ENCODE peak calls at places on chromosome 1, in seven cellular contexts. V, W, X, Q, K, A and N are unnamed samples.

GRCh38 chr1:85091647-85092295 is 43.5 kb upstream of the MCOLN3 start:
- DNase-seq in K (no peak), V (no peak), W (no peak), X (no peak), Q (no peak), A (no peak), N (no peak)

GRCh38 chr1:107535091-107535490 is 394.3 kb downstream of the NTNG1 start:
- DNase-seq in Q (no peak), X (no peak), W (no peak), V (no peak), K (no peak), A (peak), N (no peak)

GRCh38 chr1:207429963-207430362 is 24.2 kb upstream of the CR2 start:
- DNase-seq in V (no peak), X (no peak), Q (no peak), A (no peak), K (no peak), W (no peak), N (no peak)

GRCh38 chr1:111275079-111275478 is 15.6 kb upstream of the CHIA start:
- DNase-seq in A (no peak), V (peak), W (no peak), K (no peak), Q (peak), X (peak), N (peak)

GRCh38 chr1:235907187-235907896 is 40.6 kb upstream of the LYST start:
- DNase-seq in X (no peak), W (no peak), K (no peak), A (no peak), Q (no peak), V (no peak), N (no peak)

GRCh38 chr1:108046021-108046420 is 81.0 kb upstream of the VAV3 start:
- DNase-seq in W (no peak), Q (no peak), V (no peak), A (no peak), X (no peak), K (no peak), N (no peak)

GRCh38 chr1:205523261-205523890 is 18.9 kb downstream of the CDK18 start:
- DNase-seq in Q (no peak), A (no peak), W (no peak), V (no peak), K (peak), X (no peak), N (no peak)

GRCh38 chr1:175757381-175758015 is 14.1 kb upstream of the TNR start:
- DNase-seq in X (no peak), Q (peak), A (no peak), V (peak), K (peak), W (peak), N (no peak)

GRCh38 chr1:77399250-77400086 is 117.6 kb downstream of the AK5 start:
- DNase-seq in Q (no peak), K (no peak), V (no peak), W (no peak), X (no peak), A (no peak), N (no peak)

GRCh38 chr1:176957603-176958002 is 206.9 kb downstream of the ASTN1 start:
- DNase-seq in W (no peak), V (no peak), K (no peak), A (no peak), Q (no peak), X (no peak), N (no peak)